ENCODE peak calls at places on chromosomes 7 and 10, in four cellular contexts. S is testis; T is CD8-positive, alpha-beta memory T cell; W is naive thymus-derived CD4-positive, alpha-beta T cell. K is an unnamed sample. For H3K4me1, the result is how much of the 10 kb centered on the place peaks cover.

GRCh38 chr7:23471090-23471859 is 984 bp upstream of the IGF2BP3 start:
- DNase-seq in S (no peak), T (peak), W (no peak), K (peak)

GRCh38 chr10:101666025-101666424 is 28.9 kb downstream of the FBXW4 start:
- DNase-seq in S (no peak), T (no peak), W (no peak), K (no peak)

GRCh38 chr10:44926771-44927751 is 15.9 kb downstream of the TMEM72 start:
- DNase-seq in S (peak), T (no peak), W (no peak), K (no peak)

GRCh38 chr7:129343099-129343700 is 91.0 kb upstream of the STRIP2 start:
- DNase-seq in S (no peak), T (peak), W (peak), K (peak)

GRCh38 chr7:36135700-36136099 is 17.4 kb upstream of the EEPD1 start:
- DNase-seq in S (no peak), T (no peak), W (no peak), K (no peak)

GRCh38 chr10:64277536-64277935 is 756.3 kb downstream of the REEP3 start:
- DNase-seq in S (no peak), T (no peak), W (no peak), K (no peak)

GRCh38 chr7:220151-220841 is 27.9 kb downstream of the FAM20C start:
- DNase-seq in S (no peak), T (no peak), W (no peak), K (no peak)

GRCh38 chr7:75982306-75983064 is 11.9 kb downstream of the TMEM120A start:
- DNase-seq in S (no peak), T (no peak), W (no peak), K (no peak)

GRCh38 chr10:61029411-61029810 is 85.4 kb upstream of the RHOBTB1 start:
- DNase-seq in S (no peak), T (no peak), W (no peak), K (no peak)

GRCh38 chr7:135414850-135415439 is 95.0 kb downstream of the CNOT4 start:
- DNase-seq in S (peak), T (peak), W (peak), K (peak)

GRCh38 chr10:1638889-1639418 is 98.4 kb downstream of the ADARB2 start:
- DNase-seq in S (no peak), T (no peak), W (no peak), K (peak)

GRCh38 chr7:41114166-41114565 is 588.7 kb downstream of the INHBA start:
- DNase-seq in S (no peak), T (no peak), W (no peak), K (no peak)

GRCh38 chr7:121274467-121274866 is 54.3 kb upstream of the WNT16 start:
- DNase-seq in S (no peak), T (no peak), W (no peak), K (no peak)
- H3K4me1 ChIP-seq in S (under half), T (under half), W (under half), K (under half)

DNA sequence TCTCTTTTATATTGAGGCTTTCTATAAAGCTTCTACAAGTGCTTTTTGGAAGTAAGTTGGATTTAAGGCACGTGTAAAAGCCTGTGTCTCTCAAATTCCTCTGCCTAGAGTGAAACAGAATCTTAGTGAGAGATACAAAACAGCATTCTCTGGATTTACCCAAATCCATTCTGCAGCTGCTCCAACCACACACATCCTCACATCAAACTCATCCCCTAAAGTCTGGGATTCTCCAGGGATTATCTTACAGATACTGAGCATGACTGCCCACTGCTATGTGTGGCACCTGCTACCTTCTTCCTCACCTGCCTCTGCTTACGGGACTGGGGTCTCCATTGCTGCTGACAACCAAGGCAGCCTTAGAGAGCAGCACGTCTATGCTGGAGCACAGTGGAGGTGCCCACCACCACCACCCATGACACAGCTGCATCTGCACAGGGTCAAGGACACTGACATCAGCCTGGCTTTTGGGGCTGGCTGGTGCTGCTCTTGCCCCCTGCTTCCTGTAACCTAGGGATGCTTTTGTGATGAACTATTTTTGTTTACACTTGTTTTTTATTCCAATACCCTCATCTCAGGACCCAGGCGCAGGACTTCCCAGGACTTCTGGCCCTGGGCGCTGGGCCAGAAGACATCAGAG is 139.2 kb upstream of the NAMPT start:
- DNase-seq in S (no peak), T (no peak), W (no peak), K (peak)
- H3K27ac ChIP-seq in S (no peak), T (no peak), W (no peak), K (no peak)

DNA sequence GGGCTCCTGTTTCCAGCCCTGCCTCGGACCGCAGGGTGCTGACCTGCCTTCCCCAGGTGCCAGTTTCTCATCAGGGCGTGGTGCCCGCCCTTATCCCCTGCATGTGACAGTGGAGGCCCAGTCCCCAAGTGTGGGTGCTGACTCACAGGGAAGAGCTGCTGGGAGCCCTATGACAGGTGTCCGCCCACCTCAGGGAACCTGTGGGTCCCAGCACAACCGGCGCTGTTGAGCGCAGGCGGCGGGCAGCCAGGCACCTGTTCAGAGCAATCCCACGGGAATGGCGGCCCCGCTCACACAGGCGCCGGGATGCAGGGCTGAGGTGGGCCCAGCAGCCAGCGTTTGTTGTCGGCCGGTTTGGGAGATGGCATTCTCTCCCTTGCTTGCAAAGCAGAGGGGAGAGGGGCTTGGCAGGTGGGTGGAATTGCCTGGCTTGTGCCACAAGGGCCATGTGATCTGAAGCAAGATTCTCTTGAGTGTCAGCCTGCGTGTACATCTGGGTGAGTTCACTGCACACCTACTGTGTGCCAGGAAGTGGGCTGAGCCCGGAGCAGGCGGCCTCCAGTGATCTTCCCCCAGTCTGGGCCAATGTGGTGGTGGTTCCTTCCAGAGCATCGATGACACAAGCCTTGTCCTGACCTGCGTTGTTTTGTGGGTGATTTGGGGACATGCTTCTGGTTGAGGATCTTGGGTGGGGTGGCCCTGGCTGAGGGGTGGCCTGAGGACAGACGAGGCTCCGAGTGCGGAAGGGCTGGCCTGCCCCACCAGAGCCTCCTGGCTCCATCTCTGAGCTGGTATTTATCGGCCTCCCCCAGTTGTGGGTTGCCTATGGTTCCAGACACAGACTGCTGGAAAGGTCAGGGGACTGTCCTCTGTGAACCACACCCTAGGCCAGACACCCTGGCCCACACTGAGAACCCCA is 2.4 kb downstream of the PWWP2B start:
- DNase-seq in S (no peak), T (no peak), W (no peak), K (peak)
- H3K4me3 ChIP-seq in S (no peak), T (no peak), W (no peak), K (no peak)

GRCh38 chr10:129946868-129947267 is 17.2 kb downstream of the EBF3 start:
- DNase-seq in S (no peak), T (no peak), W (no peak), K (no peak)
- H3K4me1 ChIP-seq in S (under half), T (under half), W (under half), K (under half)

K was measured in SJCRH30.